ENCODE peak calls at places on chromosomes 13 and 19, in ten cellular contexts. R is CD8-positive, alpha-beta memory T cell; B is left ventricle myocardium inferior; X is IMR-90; M is esophagus squamous epithelium; I is neural progenitor cell; A is tibial artery; G is dorsolateral prefrontal cortex; N is heart right ventricle; P is testis. T is an unnamed sample.

GRCh38 chr13:41411536-41411935 is 45.8 kb upstream of the RGCC start:
- DNase-seq in M (no peak), I (peak; percentile 57), P (peak; percentile 45), N (no peak), R (no peak), B (no peak), G (no peak), X (peak; percentile 71), A (peak; percentile 27), T (no peak)

GRCh38 chr13:60267498-60268202 is 103.9 kb upstream of the DIAPH3 start:
- DNase-seq in I (peak; percentile 40), B (no peak), R (peak; percentile 8), P (peak; percentile 54), M (no peak), A (no peak), G (no peak), N (no peak), X (no peak), T (no peak)

GRCh38 chr19:36547001-36547732 is 19.1 kb upstream of the ZNF260 start:
- DNase-seq in B (no peak), N (no peak), R (no peak), A (no peak), M (no peak), G (no peak), X (peak; percentile 3), I (no peak), P (no peak), T (no peak)

GRCh38 chr19:36245210-36246005 is 30.5 kb downstream of the ZNF146 start:
- DNase-seq in P (peak; percentile 69), R (no peak), G (peak; percentile 86), A (no peak), B (no peak), X (no peak), I (peak; percentile 87), N (no peak), M (no peak), T (no peak)

GRCh38 chr13:44148159-44148929 is 225.3 kb upstream of the SERP2 start:
- DNase-seq in X (peak; percentile 20), I (peak; percentile 22), G (no peak), A (no peak), N (no peak), M (no peak), P (no peak), R (no peak), B (no peak), T (peak; percentile 10)

GRCh38 chr19:16293133-16294085 is 31.2 kb upstream of the KLF2 start:
- DNase-seq in A (peak; percentile 87), B (peak; percentile 67), M (no peak), P (peak; percentile 92), N (peak; percentile 62), R (no peak), I (no peak), G (no peak), X (peak; percentile 99), T (peak; percentile 71)

GRCh38 chr19:43872547-43873336 is 45.6 kb downstream of the ZNF283 start:
- DNase-seq in N (no peak), G (no peak), B (no peak), R (no peak), M (no peak), I (no peak), P (no peak), A (no peak), X (no peak), T (no peak)

GRCh38 chr13:85588359-85588758 is 210.9 kb downstream of the SLITRK6 start:
- DNase-seq in M (no peak), X (no peak), G (no peak), B (no peak), P (no peak), N (no peak), I (no peak), A (no peak), R (no peak), T (no peak)

GRCh38 chr19:28737021-28737525 is 475.9 kb downstream of the UQCRFS1 start:
- DNase-seq in B (no peak), N (no peak), M (no peak), I (peak; percentile 35), X (peak; percentile 44), A (no peak), G (no peak), P (no peak), R (no peak), T (no peak)

GRCh38 chr19:19860756-19861390 is 4.8 kb upstream of the ZNF253 start:
- DNase-seq in I (peak; percentile 75), A (no peak), X (no peak), M (no peak), R (peak; percentile 60), N (no peak), B (no peak), G (no peak), P (peak; percentile 88), T (no peak)

GRCh38 chr13:95660981-95661581 is 15.9 kb upstream of the DNAJC3 start:
- DNase-seq in R (no peak), G (no peak), X (peak; percentile 50), M (no peak), P (no peak), B (no peak), N (no peak), A (no peak), I (peak; percentile 56), T (no peak)

GRCh38 chr13:113667771-113668490 is 912 bp downstream of the GRK1 start:
- DNase-seq in P (no peak), N (no peak), A (peak; percentile 13), G (no peak), M (no peak), I (no peak), R (no peak), B (peak; percentile 11), X (no peak), T (no peak)

GRCh38 chr19:29576761-29577661 is 29.1 kb upstream of the POP4 start:
- DNase-seq in B (no peak), X (peak; percentile 47), N (no peak), M (no peak), R (no peak), I (no peak), A (no peak), G (no peak), P (no peak), T (no peak)

GRCh38 chr19:6092329-6093286 is 17.7 kb downstream of the RFX2 start:
- DNase-seq in A (peak; percentile 90), X (peak; percentile 88), R (no peak), M (no peak), P (peak; percentile 75), B (peak; percentile 84), N (peak; percentile 82), G (no peak), I (peak; percentile 58), T (peak; percentile 87)

GRCh38 chr13:97239943-97240788 is 18.0 kb downstream of the MBNL2 start:
- DNase-seq in A (no peak), M (no peak), I (no peak), B (no peak), G (no peak), P (no peak), R (no peak), N (no peak), X (no peak), T (no peak)
- H3K27ac ChIP-seq in A (peak overlapping the region; percentile 43), M (peak overlapping the region; percentile 75), I (no peak overlapping the region), B (peak overlapping the region; percentile 85), G (peak overlapping the region; percentile 87), P (peak overlapping the region; percentile 78), R (no peak overlapping the region), N (peak overlapping the region; percentile 77), X (no peak overlapping the region), T (peak overlapping the region; percentile 65)

GRCh38 chr13:99965329-99966000 is 6.1 kb downstream of the ZIC5 start:
- DNase-seq in M (no peak), A (no peak), B (no peak), X (no peak), R (no peak), G (no peak), I (no peak), N (no peak), P (no peak), T (no peak)
- H3K4me3 ChIP-seq in M (no peak overlapping the region), A (no peak overlapping the region), B (no peak overlapping the region), X (no peak overlapping the region), R (no peak overlapping the region), G (no peak overlapping the region), I (peak overlapping the region; percentile 96), N (no peak overlapping the region), P (no peak overlapping the region), T (no peak overlapping the region)

DNA sequence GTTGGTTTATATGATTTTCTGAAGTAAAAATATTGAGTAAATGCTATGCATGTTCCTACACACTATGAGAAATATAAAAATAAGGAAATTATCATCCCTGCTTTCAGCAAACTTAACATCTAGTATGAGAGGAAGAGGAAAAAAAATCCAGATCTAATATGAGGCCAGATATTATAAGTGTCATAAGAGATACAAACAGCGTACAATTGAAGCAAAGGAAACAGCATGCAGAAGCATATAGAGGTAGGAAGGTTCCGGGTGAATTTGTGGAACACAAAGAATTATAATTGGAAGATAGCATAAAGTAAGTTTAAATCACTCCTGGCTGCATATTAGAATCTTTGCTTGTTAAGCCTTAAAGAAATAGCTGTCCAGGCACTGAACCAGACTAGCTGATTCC is 88.3 kb downstream of the PDS5B start:
- DNase-seq in I (no peak), G (no peak), N (no peak), B (no peak), M (no peak), A (no peak), P (no peak), R (no peak), X (no peak), T (no peak)
- H3K27ac ChIP-seq in I (no peak overlapping the region), G (no peak overlapping the region), N (no peak overlapping the region), B (no peak overlapping the region), M (no peak overlapping the region), A (no peak overlapping the region), P (no peak overlapping the region), R (no peak overlapping the region), X (no peak overlapping the region), T (no peak overlapping the region)

DNA sequence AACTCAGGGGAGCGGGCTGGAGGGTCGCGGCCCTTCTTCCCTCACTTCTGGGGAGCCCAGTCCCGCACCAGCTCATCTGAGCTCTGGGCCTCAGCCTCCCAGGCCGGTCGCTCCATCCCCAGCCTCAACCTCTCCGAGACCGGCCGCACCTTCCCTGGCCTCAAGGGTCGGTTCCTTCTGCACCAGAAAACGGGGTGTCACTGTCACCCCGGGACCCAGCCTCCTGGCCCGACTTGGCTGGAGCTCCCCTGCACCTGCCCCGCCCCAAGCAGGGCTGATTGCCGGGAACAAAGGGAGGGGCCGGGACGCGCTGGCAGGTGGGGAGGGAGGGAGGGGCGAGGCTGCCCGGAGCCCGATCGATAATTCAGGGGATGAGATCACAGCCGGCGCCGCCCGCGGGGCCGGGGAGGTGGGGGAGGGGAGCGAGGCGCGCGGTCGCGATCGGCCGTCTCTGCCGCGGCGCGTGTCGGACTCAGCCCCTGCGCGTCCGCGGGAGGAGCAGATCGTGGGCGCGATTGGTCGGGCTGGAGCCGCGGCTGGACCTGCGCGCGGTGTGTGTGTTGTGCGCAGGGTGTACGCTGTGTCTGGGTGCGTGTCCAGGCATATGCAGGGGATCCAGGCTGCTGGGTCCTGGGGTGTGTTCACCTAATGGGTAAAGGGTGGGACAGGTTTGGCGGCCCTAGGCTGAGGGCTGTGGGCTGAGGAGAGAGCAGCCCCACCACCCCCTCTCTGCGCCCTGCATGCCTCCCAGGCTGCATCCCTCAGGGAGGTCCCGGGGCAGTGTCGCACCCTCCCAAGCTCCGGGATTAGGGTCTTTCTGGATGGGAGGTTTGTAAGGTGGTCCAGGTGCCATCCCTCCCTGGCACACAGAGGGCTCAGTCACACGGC is 1.1 kb upstream of the SHC2 start:
- DNase-seq in I (peak; percentile 81), R (no peak), G (peak; percentile 50), P (peak; percentile 49), M (no peak), X (no peak), A (no peak), N (peak; percentile 40), B (peak; percentile 33), T (no peak)
- H3K4me3 ChIP-seq in I (peak overlapping the region; percentile 56), R (no peak overlapping the region), G (peak overlapping the region; percentile 60), P (no peak overlapping the region), M (peak overlapping the region; percentile 63), X (no peak overlapping the region), A (peak overlapping the region; percentile 33), N (peak overlapping the region; percentile 49), B (peak overlapping the region; percentile 76), T (no peak overlapping the region)